ENCODE peak calls at places on chromosome X, in five cellular contexts. L is A673, M is MM.1S, I is astrocyte, A is HCT116. N is an unnamed sample.

GRCh38 chrX:109847257-109848187 is 114.5 kb upstream of the ACSL4 start:
- DNase-seq in L (no peak), M (no peak), I (peak; percentile 90), A (no peak), N (no peak)

GRCh38 chrX:72258174-72258573 is 18.9 kb downstream of the RPS4X start:
- DNase-seq in L (no peak), M (no peak), I (peak; percentile 62), A (no peak), N (no peak)

GRCh38 chrX:26922278-26922677 is 540.9 kb downstream of the PPP4R3C start:
- DNase-seq in L (no peak), M (no peak), I (peak; percentile 14), A (no peak), N (no peak)

GRCh38 chrX:69214463-69214862 is 49.2 kb upstream of the PJA1 start:
- DNase-seq in L (no peak), M (no peak), I (no peak), A (no peak), N (no peak)

GRCh38 chrX:56782362-56782761 is 53.3 kb downstream of the NBDY start:
- DNase-seq in L (no peak), M (peak; percentile 39), I (no peak), A (no peak), N (no peak)

GRCh38 chrX:42697544-42697943 is 80.4 kb downstream of the PPP1R2C start:
- DNase-seq in L (no peak), M (no peak), I (no peak), A (no peak), N (no peak)

GRCh38 chrX:136636121-136636520 is 11.8 kb upstream of the CD40LG start:
- DNase-seq in L (peak; percentile 30), M (no peak), I (no peak), A (no peak), N (no peak)

GRCh38 chrX:108494416-108495095 is 54.9 kb downstream of the COL4A5 start:
- DNase-seq in L (no peak), M (no peak), I (peak; percentile 48), A (no peak), N (no peak)

GRCh38 chrX:44873415-44874270 is 655 bp downstream of the KDM6A start:
- DNase-seq in L (peak; percentile 74), M (peak; percentile 21), I (peak; percentile 22), A (no peak), N (no peak)

GRCh38 chrX:72554448-72555140 is 18.0 kb downstream of the HDAC8 start:
- DNase-seq in L (peak; percentile 15), M (no peak), I (no peak), A (peak; percentile 56), N (no peak)

GRCh38 chrX:150456941-150457340 is 93.8 kb downstream of the MAMLD1 start:
- DNase-seq in L (no peak), M (no peak), I (no peak), A (no peak), N (no peak)

GRCh38 chrX:9311411-9312160 is 153.3 kb upstream of the TBL1X start:
- DNase-seq in L (no peak), M (no peak), I (peak; percentile 21), A (no peak), N (no peak)

DNA sequence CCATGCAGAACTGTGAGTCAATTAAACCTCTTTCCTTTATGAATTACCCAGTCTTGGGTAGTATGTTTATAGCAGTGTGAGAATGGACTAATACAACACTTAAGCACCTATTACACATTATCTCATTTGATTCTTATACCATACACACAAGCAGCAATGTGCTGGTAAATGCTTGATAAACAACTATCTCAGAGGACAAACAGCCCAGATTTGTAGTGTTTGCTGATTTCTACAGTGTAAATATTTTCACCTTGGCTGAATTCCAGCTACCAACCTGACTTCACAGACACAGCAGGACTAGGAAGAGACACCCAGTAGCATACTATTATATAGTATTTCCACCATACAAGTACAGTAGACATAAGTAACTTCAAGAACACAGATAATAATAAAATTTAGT is 406.5 kb upstream of the CNKSR2 start:
- DNase-seq in L (no peak), M (no peak), I (no peak), A (no peak), N (no peak)
- H3K4me3 ChIP-seq in L (no peak overlapping the region), M (no peak overlapping the region), I (no peak overlapping the region), A (no peak overlapping the region), N (no peak overlapping the region)

DNA sequence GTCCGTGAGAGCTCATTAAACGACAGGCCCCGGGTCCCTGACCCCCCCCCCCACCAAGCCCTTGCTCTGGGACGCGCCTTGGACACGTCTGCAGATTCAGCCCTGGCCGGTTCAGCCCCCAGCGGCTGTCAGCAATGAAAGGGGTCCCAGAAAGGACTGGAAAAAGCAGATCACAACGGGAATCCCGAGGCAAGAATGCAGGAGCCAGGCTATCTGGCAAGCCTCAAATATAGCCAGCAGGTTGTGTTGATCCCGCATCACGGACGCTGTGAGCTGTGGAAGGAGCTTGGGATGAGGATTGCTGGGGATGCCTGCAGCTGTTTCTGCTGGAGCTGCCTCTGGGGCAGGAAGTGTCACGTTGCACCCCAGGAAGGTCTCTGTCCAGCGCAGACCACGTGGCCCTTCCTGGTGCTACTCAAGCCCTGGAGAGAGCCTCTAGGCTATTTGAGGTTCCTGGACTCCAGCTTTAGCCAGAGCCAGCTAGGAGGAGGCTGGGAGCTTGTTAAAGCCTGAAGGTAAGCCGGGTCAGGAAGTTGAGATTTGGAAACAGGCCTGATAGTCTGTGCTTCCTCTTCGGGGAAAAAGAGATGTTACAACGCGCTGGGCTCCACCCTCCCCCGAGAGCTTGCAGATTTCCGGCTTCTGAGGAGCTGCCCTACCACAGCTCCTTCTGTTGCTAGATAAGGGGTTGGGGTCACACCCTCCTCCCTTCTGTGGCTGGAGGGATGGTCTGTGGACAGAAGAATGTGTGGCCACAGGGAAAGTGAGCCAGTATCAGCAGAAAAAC is 19.3 kb upstream of the CSF2RA start:
- DNase-seq in L (peak; percentile 15), M (no peak), I (no peak), A (no peak), N (no peak)
- TF ChIP-seq EZH2 in L (no peak), M (no peak), I (no peak), A (no peak), N (no peak)

GRCh38 chrX:13664026-13664425 is 11.1 kb downstream of the TCEANC start:
- DNase-seq in L (no peak), M (no peak), I (no peak), A (no peak), N (no peak)

GRCh38 chrX:13662537-13662841 is 9.5 kb downstream of the TCEANC start:
- DNase-seq in L (no peak), M (no peak), I (no peak), A (no peak), N (no peak)

GRCh38 chrX:13659057-13659456 is 6.1 kb downstream of the TCEANC start:
- DNase-seq in L (no peak), M (no peak), I (peak; percentile 20), A (no peak), N (no peak)

GRCh38 chrX:13661735-13662536 is 9.0 kb downstream of the TCEANC start:
- DNase-seq in L (no peak), M (peak; percentile 81), I (no peak), A (no peak), N (no peak)

DNA sequence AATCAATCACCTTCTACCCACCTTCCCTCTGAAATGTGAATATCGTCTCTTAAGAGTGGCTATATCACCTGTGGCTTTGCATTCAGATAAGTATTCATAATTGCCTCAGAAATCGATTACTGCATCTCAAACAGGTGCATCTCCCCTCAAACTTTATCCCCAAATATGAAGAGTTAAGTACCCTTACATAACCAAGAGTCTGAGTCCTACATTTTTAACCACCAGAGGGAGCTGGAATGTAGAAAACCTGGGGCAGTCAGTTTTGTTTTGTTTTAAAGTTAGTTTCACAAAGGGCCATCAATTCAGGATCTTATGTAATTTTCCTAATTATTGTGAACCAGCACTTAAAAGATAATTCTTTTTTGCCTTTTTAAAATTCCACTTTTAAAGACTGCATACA is 5.7 kb downstream of the TCEANC start:
- DNase-seq in L (peak; percentile 72), M (peak; percentile 49), I (no peak), A (peak; percentile 35), N (peak; percentile 37)
- H3K4me3 ChIP-seq in L (no peak overlapping the region), M (no peak overlapping the region), I (no peak overlapping the region), A (no peak overlapping the region), N (no peak overlapping the region)

GRCh38 chrX:139194571-139195280 is 335.8 kb upstream of the F9 start:
- DNase-seq in L (no peak), M (peak; percentile 78), I (peak; percentile 24), A (no peak), N (no peak)
- TF ChIP-seq EZH2 in L (no peak), M (no peak), I (no peak), A (no peak), N (no peak)

GRCh38 chrX:16883487-16883804 is 13.3 kb upstream of the RBBP7 start:
- DNase-seq in L (no peak), M (no peak), I (no peak), A (no peak), N (no peak)

GRCh38 chrX:16882188-16882587 is 12.0 kb upstream of the RBBP7 start:
- DNase-seq in L (peak; percentile 24), M (peak; percentile 56), I (no peak), A (no peak), N (no peak)

GRCh38 chrX:16885628-16886027 is 15.5 kb upstream of the RBBP7 start:
- DNase-seq in L (no peak), M (peak; percentile 13), I (no peak), A (no peak), N (no peak)

DNA sequence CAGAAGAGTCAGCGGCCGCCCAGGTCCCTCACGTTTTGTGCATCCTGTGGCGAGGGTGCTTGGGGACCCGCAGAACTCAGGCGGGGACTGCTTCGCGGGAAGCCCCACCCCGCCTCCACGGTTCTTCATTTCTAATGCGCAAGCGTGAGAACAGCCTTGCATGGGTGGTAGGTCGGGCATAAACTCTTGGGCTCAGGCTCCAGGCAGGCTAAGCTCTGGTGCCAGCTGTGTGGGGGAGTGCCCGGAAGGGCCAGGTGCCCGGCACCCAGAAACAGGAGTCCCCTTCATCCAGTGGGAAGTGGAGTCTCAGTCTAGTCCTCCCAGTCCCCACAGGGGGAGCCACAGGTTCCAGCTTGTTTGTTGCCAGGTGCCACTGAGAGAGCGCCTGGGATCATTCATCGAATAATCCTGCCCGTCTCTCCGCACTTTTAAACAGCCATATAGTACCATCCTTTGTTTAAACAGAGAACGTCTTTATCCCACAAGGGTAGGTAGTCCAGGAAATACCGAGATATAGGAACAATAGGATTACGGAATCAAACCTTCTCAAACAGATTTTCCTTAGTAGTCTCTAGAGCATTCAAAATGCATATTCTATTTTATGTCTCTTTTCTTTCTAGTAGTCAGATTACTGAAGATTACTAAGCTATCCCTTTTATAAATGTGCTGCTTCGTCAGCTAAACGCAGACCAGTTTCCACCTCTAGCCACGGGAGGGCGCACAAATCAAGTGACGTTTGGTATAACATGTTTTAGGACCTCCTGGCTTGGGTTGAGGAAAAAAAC is 12.7 kb upstream of the RBBP7 start:
- DNase-seq in L (peak; percentile 83), M (peak; percentile 74), I (peak; percentile 35), A (peak; percentile 37), N (peak; percentile 34)
- H3K4me3 ChIP-seq in L (peak overlapping the region; percentile 41), M (peak overlapping the region; percentile 57), I (peak overlapping the region; percentile 62), A (peak overlapping the region; percentile 41), N (peak overlapping the region; percentile 85)

GRCh38 chrX:118974088-118974907 is at the start of gene LONRF3:
- DNase-seq in L (peak; percentile 40), M (peak; percentile 44), I (peak; percentile 4), A (no peak), N (no peak)

GRCh38 chrX:118971552-118971951 is 2.9 kb upstream of the LONRF3 start:
- DNase-seq in L (no peak), M (no peak), I (no peak), A (no peak), N (no peak)

GRCh38 chrX:118974908-118975671 is 672 bp downstream of the LONRF3 start:
- DNase-seq in L (peak; percentile 31), M (peak; percentile 53), I (no peak), A (no peak), N (no peak)

GRCh38 chrX:118975831-118976598 is 1.6 kb downstream of the LONRF3 start:
- DNase-seq in L (peak; percentile 10), M (no peak), I (no peak), A (no peak), N (no peak)

GRCh38 chrX:118973389-118974087 is 880 bp upstream of the LONRF3 start:
- DNase-seq in L (no peak), M (no peak), I (no peak), A (no peak), N (no peak)
- TF ChIP-seq EZH2 in L (peak; percentile 59), M (no peak), I (no peak), A (no peak), N (no peak)

N was measured in SK-N-MC.